ENCODE peak calls at places on chromosomes 3 and 15, in five cellular contexts. V is GM04504, Y is cardiac muscle cell, P is lower lobe of right lung, S is neural crest cell. K is an unnamed sample.

GRCh38 chr15:58212909-58213526 is 74.8 kb downstream of the AQP9 start:
- DNase-seq in V (no peak), S (no peak), P (no peak), Y (peak; percentile 73), K (peak; percentile 70)

GRCh38 chr15:39979606-39980005 is 45.7 kb downstream of the EIF2AK4 start:
- DNase-seq in Y (no peak), S (no peak), V (no peak), P (no peak), K (no peak)

GRCh38 chr3:52422669-52423068 is 22.2 kb downstream of the SEMA3G start:
- DNase-seq in V (no peak), S (no peak), P (no peak), Y (no peak), K (no peak)

GRCh38 chr3:143327388-143327787 is 207.8 kb downstream of the CHST2 start:
- DNase-seq in V (no peak), P (no peak), S (no peak), Y (no peak), K (no peak)

GRCh38 chr3:47781326-47781684 is 388 bp downstream of the SMARCC1 start:
- DNase-seq in S (peak; percentile 54), P (peak; percentile 79), Y (peak; percentile 33), V (no peak), K (peak; percentile 15)

GRCh38 chr15:60275624-60276023 is 122.2 kb downstream of the ANXA2 start:
- DNase-seq in Y (no peak), P (no peak), V (no peak), S (no peak), K (no peak)

GRCh38 chr3:53077476-53078220 is 31.8 kb upstream of the SFMBT1 start:
- DNase-seq in P (no peak), V (no peak), Y (no peak), S (no peak), K (no peak)

GRCh38 chr3:47646362-47646761 is 67.7 kb upstream of the CSPG5 start:
- DNase-seq in Y (peak; percentile 30), S (no peak), P (no peak), V (peak; percentile 74), K (peak; percentile 11)

GRCh38 chr3:70506775-70507174 is 194.3 kb upstream of the MDFIC2 start:
- DNase-seq in P (no peak), Y (no peak), S (no peak), V (no peak), K (no peak)

GRCh38 chr15:80679167-80679804 is 15.8 kb upstream of the ABHD17C start:
- DNase-seq in P (no peak), V (no peak), Y (no peak), S (no peak), K (no peak)

GRCh38 chr3:52203701-52204100 is 5.7 kb downstream of the ALAS1 start:
- DNase-seq in P (no peak), V (no peak), Y (no peak), S (no peak), K (no peak)

GRCh38 chr15:64456634-64457108 is 3.7 kb upstream of the ZNF609 start:
- DNase-seq in Y (peak; percentile 54), V (no peak), P (no peak), S (no peak), K (peak; percentile 50)

GRCh38 chr3:26484140-26484539 is 138.4 kb upstream of the LRRC3B start:
- DNase-seq in P (no peak), V (no peak), Y (no peak), S (no peak), K (no peak)

GRCh38 chr3:52238193-52238760 is 681 bp downstream of the TWF2 start:
- DNase-seq in V (no peak), S (no peak), P (no peak), Y (no peak), K (no peak)

GRCh38 chr3:47377186-47377585 is 3.6 kb upstream of the PTPN23 start:
- DNase-seq in Y (no peak), S (no peak), V (no peak), P (no peak), K (no peak)